ENCODE peak calls at places on chromosomes 6 and 20, in five cellular contexts. L, N, T, R and Q are unnamed samples.

GRCh38 chr6:113184736-113185135 is 672.4 kb upstream of the MARCKS start:
- DNase-seq in L (peak; percentile 9), T (no peak), N (no peak), R (no peak), Q (no peak)

GRCh38 chr20:33719277-33719988 is 677 bp downstream of the PXMP4 start:
- DNase-seq in L (no peak), T (no peak), N (no peak), R (no peak), Q (no peak)

GRCh38 chr20:34709044-34709835 is 5.1 kb downstream of the TP53INP2 start:
- DNase-seq in L (peak; percentile 54), N (peak; percentile 85), T (no peak), R (peak; percentile 73), Q (peak; percentile 86)

GRCh38 chr20:24981750-24982149 is 10.8 kb downstream of the APMAP start:
- DNase-seq in R (no peak), T (no peak), N (peak; percentile 4), L (no peak), Q (no peak)

GRCh38 chr6:133313068-133313467 is 71.9 kb downstream of the EYA4 start:
- DNase-seq in R (no peak), T (peak; percentile 5), N (no peak), L (no peak), Q (no peak)

GRCh38 chr6:139376604-139377218 is 2.3 kb upstream of the CITED2 start:
- DNase-seq in N (no peak), L (peak; percentile 41), R (no peak), T (no peak), Q (peak; percentile 55)

GRCh38 chr20:24149175-24149574 is 160.6 kb upstream of the GGTLC1 start:
- DNase-seq in R (no peak), N (no peak), T (no peak), L (no peak), Q (no peak)

GRCh38 chr6:26520088-26520839 is 17.9 kb upstream of the HMGN4 start:
- DNase-seq in L (no peak), R (no peak), N (no peak), T (no peak), Q (no peak)

GRCh38 chr20:59495894-59496510 is 108.3 kb upstream of the PHACTR3 start:
- DNase-seq in N (peak; percentile 85), R (peak; percentile 70), L (peak; percentile 53), T (peak; percentile 47), Q (peak; percentile 37)

GRCh38 chr6:82015043-82015442 is 232.5 kb downstream of the IBTK start:
- DNase-seq in N (no peak), R (no peak), T (no peak), L (no peak), Q (peak; percentile 17)

GRCh38 chr20:58650181-58650775 is 805 bp upstream of the STX16 start:
- DNase-seq in R (peak; percentile 40), N (peak; percentile 44), T (no peak), L (no peak), Q (no peak)

GRCh38 chr6:154796484-154796883 is 63.3 kb downstream of the SCAF8 start:
- DNase-seq in N (no peak), T (no peak), R (no peak), L (no peak), Q (no peak)

GRCh38 chr6:43910638-43911353 is 140.8 kb downstream of the VEGFA start:
- DNase-seq in T (no peak), L (peak; percentile 86), N (no peak), R (no peak), Q (peak; percentile 82)

GRCh38 chr6:54719633-54720032 is 126.9 kb upstream of the FAM83B start:
- DNase-seq in L (no peak), R (no peak), T (no peak), N (no peak), Q (no peak)

GRCh38 chr20:64143018-64143801 is 21.0 kb upstream of the MYT1 start:
- DNase-seq in N (no peak), R (no peak), L (no peak), T (no peak), Q (no peak)

GRCh38 chr6:130680118-130680517 is 147.1 kb upstream of the SMLR1 start:
- DNase-seq in T (no peak), N (no peak), R (no peak), L (peak; percentile 19), Q (no peak)

GRCh38 chr20:32487381-32487780 is 97.8 kb downstream of the NOL4L start:
- DNase-seq in T (no peak), L (no peak), R (no peak), N (no peak), Q (no peak)

GRCh38 chr6:453152-453551 is 61.6 kb downstream of the IRF4 start:
- DNase-seq in R (no peak), L (no peak), N (peak; percentile 29), T (no peak), Q (no peak)

GRCh38 chr20:48912065-48912464 is 9.4 kb upstream of the ARFGEF2 start:
- DNase-seq in L (no peak), N (no peak), R (no peak), T (no peak), Q (no peak)

GRCh38 chr6:36324191-36324590 is 12.5 kb downstream of the BNIP5 start:
- DNase-seq in L (no peak), N (no peak), R (no peak), T (no peak), Q (no peak)

GRCh38 chr6:87897581-87898147 is 150.0 kb upstream of the SPACA1 start:
- DNase-seq in T (no peak), N (no peak), L (peak; percentile 34), R (no peak), Q (no peak)

GRCh38 chr6:123997223-123997622 is 193.6 kb downstream of the NKAIN2 start:
- DNase-seq in R (no peak), T (no peak), L (no peak), N (no peak), Q (no peak)

GRCh38 chr6:32785781-32786533 is 22.6 kb upstream of the HLA-DQB2 start:
- DNase-seq in R (peak; percentile 48), L (peak; percentile 49), T (no peak), N (peak; percentile 52), Q (peak; percentile 68)

GRCh38 chr6:2989332-2990178 is 10.1 kb upstream of the NQO2 start:
- DNase-seq in T (peak; percentile 73), N (peak; percentile 90), L (peak; percentile 95), R (peak; percentile 96), Q (peak; percentile 99)

GRCh38 chr6:158304254-158304653 is 8.0 kb upstream of the TULP4 start:
- DNase-seq in T (no peak), L (no peak), N (no peak), R (no peak), Q (no peak)
- H3K14ac ChIP-seq in T (no peak overlapping the region), L (no peak overlapping the region), N (no peak overlapping the region), R (no peak overlapping the region), Q (no peak overlapping the region)

DNA sequence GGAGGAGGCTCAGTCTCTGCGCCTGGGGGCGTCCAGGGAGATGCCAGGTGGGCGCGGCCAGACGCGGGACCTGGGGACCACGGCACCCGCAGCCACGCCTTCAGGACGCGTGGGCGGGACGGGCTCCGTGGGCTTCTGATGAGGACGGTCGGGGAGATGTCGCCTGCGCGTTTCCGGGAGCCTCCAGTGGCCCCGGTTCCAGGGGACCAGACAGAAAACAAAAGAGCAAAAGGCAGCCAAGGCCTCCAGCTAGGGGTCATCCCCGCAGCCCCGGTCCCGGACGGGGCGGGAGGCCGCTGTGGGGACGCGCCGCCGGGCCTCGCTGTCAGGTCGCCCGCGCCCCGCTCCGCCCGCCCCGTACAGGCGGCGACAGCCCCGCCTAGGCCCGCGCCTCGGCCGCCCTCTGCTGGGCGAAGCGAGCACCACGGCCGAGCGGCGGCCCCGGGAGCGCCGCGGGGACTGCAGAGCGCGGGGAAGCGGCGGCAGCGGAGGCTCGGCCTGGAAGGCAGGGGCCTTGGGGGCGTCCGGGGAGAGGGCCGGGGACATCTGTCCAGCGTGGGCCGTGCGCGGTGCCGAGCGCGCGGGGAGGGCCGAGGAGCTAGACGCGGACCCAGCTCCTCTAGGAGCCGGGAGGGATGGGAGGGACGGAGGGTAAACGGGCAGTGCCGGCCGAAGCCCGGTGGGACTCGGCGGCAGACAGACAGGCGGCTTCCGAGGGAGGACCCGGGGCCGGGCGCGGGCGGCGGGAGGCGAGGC is 48.7 kb downstream of the TMEM242 start:
- DNase-seq in L (peak; percentile 57), R (peak; percentile 82), T (peak; percentile 53), N (peak; percentile 72), Q (peak; percentile 68)
- H2AFZ ChIP-seq in L (peak overlapping the region; percentile 100), R (peak overlapping the region; percentile 100), T (peak overlapping the region; percentile 96), N (no peak overlapping the region), Q (peak overlapping the region; percentile 84)

DNA sequence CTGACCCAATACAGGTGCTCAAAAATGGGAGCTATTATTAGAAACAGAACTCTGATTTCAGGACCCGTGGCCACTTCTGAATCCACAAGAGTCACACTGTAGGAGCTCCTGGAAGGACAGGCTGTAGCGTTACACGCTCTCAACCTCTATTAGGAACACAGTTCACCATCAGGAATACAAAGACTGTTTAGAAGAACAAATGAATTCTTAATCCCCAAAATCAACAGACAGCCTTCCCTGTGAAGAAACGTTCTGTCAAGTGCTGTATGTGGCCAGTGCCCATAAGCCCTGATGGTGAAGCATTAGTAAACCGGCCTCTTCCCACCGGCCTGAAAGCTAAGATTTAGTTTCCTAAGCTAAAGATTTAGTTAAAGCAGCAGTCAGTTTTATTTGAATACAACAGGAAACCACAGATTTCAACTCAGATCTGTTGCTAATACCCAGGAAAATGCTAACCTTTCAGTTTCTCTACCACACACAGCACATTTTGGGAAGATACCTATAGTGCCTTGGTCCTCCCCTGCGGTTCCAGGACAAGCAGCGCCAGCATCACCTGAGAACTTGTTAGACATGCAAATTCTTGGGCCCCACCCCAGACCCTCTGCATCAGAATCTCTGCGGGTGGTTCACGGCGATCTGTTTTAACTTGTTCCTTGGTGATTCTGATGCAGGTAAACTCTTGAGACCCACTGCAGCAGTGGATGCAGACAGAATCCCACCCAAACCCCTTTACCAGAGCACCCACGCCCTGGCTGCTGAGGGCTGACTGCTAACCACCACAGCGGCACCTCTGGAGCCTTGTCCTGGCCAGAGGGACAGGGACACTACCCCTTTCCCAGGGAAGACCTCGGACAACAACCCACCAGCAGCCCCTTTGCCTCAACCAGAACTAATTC is 33.4 kb downstream of the MTRES1 start:
- DNase-seq in T (peak; percentile 53), N (peak; percentile 89), R (no peak), L (peak; percentile 29), Q (peak; percentile 20)
- H2BK15ac ChIP-seq in T (peak overlapping the region; percentile 20), N (no peak overlapping the region), R (no peak overlapping the region), L (no peak overlapping the region), Q (no peak overlapping the region)

GRCh38 chr6:4349931-4350330 is 214.6 kb upstream of the ECI2 start:
- DNase-seq in N (peak; percentile 15), R (no peak), L (no peak), T (no peak), Q (no peak)

GRCh38 chr6:4350571-4351505 is 215.5 kb upstream of the ECI2 start:
- DNase-seq in R (no peak), L (peak; percentile 73), T (no peak), N (no peak), Q (peak; percentile 49)

GRCh38 chr6:4352731-4353130 is 217.4 kb upstream of the ECI2 start:
- DNase-seq in N (no peak), T (no peak), R (no peak), L (peak; percentile 34), Q (peak; percentile 26)

GRCh38 chr6:4351857-4352669 is 216.7 kb upstream of the ECI2 start:
- DNase-seq in R (no peak), N (no peak), L (peak; percentile 95), T (no peak), Q (peak; percentile 95)

GRCh38 chr6:4351506-4351852 is 216.1 kb upstream of the ECI2 start:
- DNase-seq in T (no peak), N (no peak), L (no peak), R (no peak), Q (no peak)
- H3K14ac ChIP-seq in T (no peak overlapping the region), N (no peak overlapping the region), L (peak overlapping the region; percentile 53), R (no peak overlapping the region), Q (no peak overlapping the region)

GRCh38 chr6:163414367-163415175 is at the start of gene QKI:
- DNase-seq in L (peak; percentile 67), R (peak; percentile 65), T (no peak), N (peak; percentile 58), Q (peak; percentile 75)
- H2AFZ ChIP-seq in L (peak within 1 kb of the TSS; percentile 98), R (peak within 1 kb of the TSS; percentile 75), T (no peak within 1 kb of the TSS), N (no peak within 1 kb of the TSS), Q (peak within 1 kb of the TSS; percentile 81)